ENCODE peak calls at places on chromosomes 7 and 10, in seven cellular contexts. E, R, S, A, Y, M and O are unnamed samples.

GRCh38 chr10:48820231-48820630 is 119.4 kb downstream of the LRRC18 start:
- DNase-seq in R (no peak), Y (no peak), S (no peak), E (no peak), A (no peak), M (no peak), O (no peak)

GRCh38 chr10:70477661-70478162 is 855 bp upstream of the PALD1 start:
- DNase-seq in E (peak; percentile 51), M (no peak), S (no peak), Y (peak; percentile 78), R (peak; percentile 44), A (no peak), O (peak; percentile 49)

GRCh38 chr7:15854841-15855576 is 168.5 kb upstream of the MEOX2 start:
- DNase-seq in A (no peak), R (peak; percentile 49), M (no peak), S (no peak), Y (no peak), E (peak; percentile 16), O (no peak)

GRCh38 chr10:1395025-1395981 is 339.1 kb downstream of the WDR37 start:
- DNase-seq in E (no peak), A (no peak), Y (no peak), R (no peak), M (no peak), S (no peak), O (no peak)

GRCh38 chr7:150950496-150951180 is 27.5 kb downstream of the KCNH2 start:
- DNase-seq in M (no peak), R (no peak), A (no peak), Y (no peak), S (no peak), E (no peak), O (no peak)

GRCh38 chr10:129846991-129847391 is 117.1 kb downstream of the EBF3 start:
- DNase-seq in E (no peak), R (no peak), S (no peak), M (no peak), Y (no peak), A (no peak), O (no peak)

GRCh38 chr7:55522268-55522902 is 49.9 kb downstream of the VOPP1 start:
- DNase-seq in R (no peak), E (no peak), M (no peak), Y (no peak), S (no peak), A (no peak), O (no peak)

GRCh38 chr7:140262242-140262903 is 85.6 kb upstream of the KDM7A start:
- DNase-seq in E (no peak), M (no peak), S (no peak), R (no peak), Y (no peak), A (no peak), O (no peak)

GRCh38 chr7:157528785-157529341 is 192.1 kb downstream of the DNAJB6 start:
- DNase-seq in A (no peak), S (no peak), Y (no peak), E (no peak), M (no peak), R (no peak), O (no peak)

GRCh38 chr7:121113288-121113687 is 124.8 kb downstream of the CPED1 start:
- DNase-seq in S (no peak), Y (no peak), R (no peak), M (no peak), A (no peak), E (peak; percentile 38), O (no peak)

GRCh38 chr7:109375857-109376256 is 806.2 kb downstream of the DNAJB9 start:
- DNase-seq in R (no peak), A (no peak), Y (no peak), M (no peak), S (no peak), E (no peak), O (no peak)

GRCh38 chr10:95242581-95243317 is 48.1 kb downstream of the PDLIM1 start:
- DNase-seq in E (peak; percentile 73), M (no peak), A (peak; percentile 69), S (no peak), Y (peak; percentile 37), R (peak; percentile 76), O (no peak)

GRCh38 chr7:117652943-117653700 is 173.3 kb downstream of the CFTR start:
- DNase-seq in M (no peak), Y (no peak), R (no peak), S (no peak), A (no peak), E (no peak), O (no peak)

GRCh38 chr10:119395287-119396007 is 147.1 kb downstream of the RGS10 start:
- DNase-seq in A (peak; percentile 35), M (no peak), E (peak; percentile 56), R (peak; percentile 25), Y (no peak), S (no peak), O (peak; percentile 81)

GRCh38 chr7:128591705-128592104 is 80.4 kb upstream of the GARIN1A start:
- DNase-seq in M (no peak), S (no peak), R (no peak), E (no peak), A (no peak), Y (no peak), O (no peak)

GRCh38 chr10:114767101-114767588 is 54.4 kb upstream of the FHIP2A start:
- DNase-seq in Y (peak; percentile 17), E (peak; percentile 72), M (no peak), R (no peak), S (no peak), A (peak; percentile 67), O (no peak)

GRCh38 chr7:31883761-31884164 is 186.4 kb downstream of the PDE1C start:
- DNase-seq in S (no peak), A (peak; percentile 55), M (peak; percentile 52), E (peak; percentile 86), Y (no peak), R (peak; percentile 0), O (no peak)

GRCh38 chr7:151309306-151309705 is 32.3 kb upstream of the NUB1 start:
- DNase-seq in A (peak; percentile 66), S (no peak), M (peak; percentile 30), R (no peak), Y (no peak), E (peak; percentile 39), O (no peak)